ENCODE peak calls at places on chromosomes 3 and 15, in four cellular contexts. One of them, this sample, is unnamed. For H3K4me1, the result is how much of the 10 kb centered on the place peaks cover.

GRCh38 chr3:123412811-123413588 is 35.9 kb downstream of the ADCY5 start:
- DNase-seq in right atrium auricular region: no peak
- DNase-seq in mesendoderm: no peak
- DNase-seq in uterus: peak
- DNase-seq in this sample: no peak

GRCh38 chr15:70158309-70158995 is 60.7 kb upstream of the TLE3 start:
- DNase-seq in right atrium auricular region: no peak
- DNase-seq in mesendoderm: no peak
- DNase-seq in uterus: no peak
- DNase-seq in this sample: no peak

GRCh38 chr3:160162440-160162839 is 62.8 kb upstream of the C3orf80 start:
- DNase-seq in right atrium auricular region: no peak
- DNase-seq in mesendoderm: peak
- DNase-seq in uterus: no peak
- DNase-seq in this sample: no peak

GRCh38 chr3:21487520-21487919 is 263.5 kb downstream of the ZNF385D start:
- DNase-seq in right atrium auricular region: no peak
- DNase-seq in mesendoderm: no peak
- DNase-seq in uterus: no peak
- DNase-seq in this sample: no peak

GRCh38 chr15:38535451-38536200 is 29.0 kb downstream of the RASGRP1 start:
- DNase-seq in right atrium auricular region: no peak
- DNase-seq in mesendoderm: no peak
- DNase-seq in uterus: peak
- DNase-seq in this sample: no peak

GRCh38 chr3:142586803-142587406 is 8.4 kb upstream of the ATR start:
- DNase-seq in right atrium auricular region: no peak
- DNase-seq in mesendoderm: peak
- DNase-seq in uterus: no peak
- DNase-seq in this sample: no peak

GRCh38 chr15:60477991-60478632 is 830 bp downstream of the ICE2 start:
- DNase-seq in right atrium auricular region: no peak
- DNase-seq in mesendoderm: peak
- DNase-seq in uterus: no peak
- DNase-seq in this sample: no peak

GRCh38 chr15:89776274-89777072 is at the start of gene MESP2:
- DNase-seq in right atrium auricular region: peak
- DNase-seq in mesendoderm: peak
- DNase-seq in uterus: peak
- DNase-seq in this sample: no peak

GRCh38 chr3:31968391-31968926 is 12.6 kb downstream of the OSBPL10 start:
- DNase-seq in right atrium auricular region: no peak
- DNase-seq in mesendoderm: no peak
- DNase-seq in uterus: no peak
- DNase-seq in this sample: no peak

GRCh38 chr15:90547545-90547944 is 17.8 kb downstream of the CRTC3 start:
- DNase-seq in right atrium auricular region: no peak
- DNase-seq in mesendoderm: no peak
- DNase-seq in uterus: no peak
- DNase-seq in this sample: no peak

GRCh38 chr15:69501456-69501855 is 48.8 kb downstream of the RPLP1 start:
- DNase-seq in right atrium auricular region: peak
- DNase-seq in mesendoderm: no peak
- DNase-seq in uterus: no peak
- DNase-seq in this sample: no peak

GRCh38 chr15:39083213-39083612 is 497.7 kb upstream of the THBS1 start:
- DNase-seq in right atrium auricular region: no peak
- DNase-seq in mesendoderm: no peak
- DNase-seq in uterus: no peak
- DNase-seq in this sample: no peak

GRCh38 chr15:45714501-45715488 is 80.0 kb downstream of the SQOR start:
- DNase-seq in right atrium auricular region: peak
- DNase-seq in mesendoderm: peak
- DNase-seq in uterus: peak
- DNase-seq in this sample: no peak

GRCh38 chr15:24878153-24878552 is 76.6 kb upstream of the SNRPN start:
- DNase-seq in right atrium auricular region: no peak
- DNase-seq in mesendoderm: no peak
- DNase-seq in uterus: no peak
- DNase-seq in this sample: no peak

GRCh38 chr15:94297543-94297942 is 66.2 kb downstream of the MCTP2 start:
- DNase-seq in right atrium auricular region: no peak
- DNase-seq in mesendoderm: no peak
- DNase-seq in uterus: no peak
- DNase-seq in this sample: no peak

GRCh38 chr15:98504998-98505397 is 143.3 kb upstream of the IGF1R start:
- DNase-seq in right atrium auricular region: no peak
- DNase-seq in mesendoderm: no peak
- DNase-seq in uterus: no peak
- DNase-seq in this sample: no peak

GRCh38 chr3:115790759-115791158 is 167.4 kb downstream of the GAP43 start:
- DNase-seq in right atrium auricular region: no peak
- DNase-seq in mesendoderm: peak
- DNase-seq in uterus: no peak
- DNase-seq in this sample: peak

GRCh38 chr3:112446343-112446742 is 52.9 kb downstream of the BTLA start:
- DNase-seq in right atrium auricular region: no peak
- DNase-seq in mesendoderm: peak
- DNase-seq in uterus: no peak
- DNase-seq in this sample: no peak

GRCh38 chr3:128815318-128816064 is 63.9 kb upstream of the ACAD9 start:
- DNase-seq in right atrium auricular region: no peak
- DNase-seq in mesendoderm: no peak
- DNase-seq in uterus: no peak
- DNase-seq in this sample: no peak

GRCh38 chr15:37789881-37790280 is 144.6 kb upstream of the TMCO5A start:
- DNase-seq in right atrium auricular region: no peak
- DNase-seq in mesendoderm: no peak
- DNase-seq in uterus: no peak
- DNase-seq in this sample: no peak

GRCh38 chr15:88625943-88626741 is 5.0 kb downstream of the AEN start:
- DNase-seq in right atrium auricular region: no peak
- DNase-seq in mesendoderm: no peak
- DNase-seq in uterus: no peak
- DNase-seq in this sample: no peak

GRCh38 chr15:88630141-88630721 is 8.6 kb upstream of the ISG20 start:
- DNase-seq in right atrium auricular region: no peak
- DNase-seq in mesendoderm: peak
- DNase-seq in uterus: no peak
- DNase-seq in this sample: no peak

GRCh38 chr15:88627463-88627862 is 6.3 kb downstream of the AEN start:
- DNase-seq in right atrium auricular region: no peak
- DNase-seq in mesendoderm: no peak
- DNase-seq in uterus: no peak
- DNase-seq in this sample: peak

GRCh38 chr15:88629071-88629470 is 7.9 kb downstream of the AEN start:
- DNase-seq in right atrium auricular region: no peak
- DNase-seq in mesendoderm: no peak
- DNase-seq in uterus: no peak
- DNase-seq in this sample: no peak

GRCh38 chr15:88628018-88628673 is 7.0 kb downstream of the AEN start:
- DNase-seq in right atrium auricular region: no peak
- DNase-seq in mesendoderm: no peak
- DNase-seq in uterus: no peak
- DNase-seq in this sample: no peak
- H3K4me1 ChIP-seq in right atrium auricular region: under half
- H3K4me1 ChIP-seq in mesendoderm: under half
- H3K4me1 ChIP-seq in uterus: under half
- H3K4me1 ChIP-seq in this sample: half or more

GRCh38 chr15:52233405-52233804 is 42.2 kb upstream of the GNB5 start:
- DNase-seq in right atrium auricular region: no peak
- DNase-seq in mesendoderm: no peak
- DNase-seq in uterus: no peak
- DNase-seq in this sample: no peak
- H3K4me1 ChIP-seq in right atrium auricular region: under half
- H3K4me1 ChIP-seq in mesendoderm: under half
- H3K4me1 ChIP-seq in uterus: under half
- H3K4me1 ChIP-seq in this sample: under half

GRCh38 chr3:25836579-25836978 is 46.7 kb downstream of the OXSM start:
- DNase-seq in right atrium auricular region: no peak
- DNase-seq in mesendoderm: no peak
- DNase-seq in uterus: no peak
- DNase-seq in this sample: no peak

GRCh38 chr3:25834346-25834745 is 44.5 kb downstream of the OXSM start:
- DNase-seq in right atrium auricular region: no peak
- DNase-seq in mesendoderm: no peak
- DNase-seq in uterus: no peak
- DNase-seq in this sample: no peak

GRCh38 chr3:25831578-25831977 is 41.7 kb downstream of the OXSM start:
- DNase-seq in right atrium auricular region: no peak
- DNase-seq in mesendoderm: peak
- DNase-seq in uterus: no peak
- DNase-seq in this sample: no peak

GRCh38 chr3:25826510-25826909 is 36.6 kb downstream of the OXSM start:
- DNase-seq in right atrium auricular region: no peak
- DNase-seq in mesendoderm: no peak
- DNase-seq in uterus: no peak
- DNase-seq in this sample: no peak

DNA sequence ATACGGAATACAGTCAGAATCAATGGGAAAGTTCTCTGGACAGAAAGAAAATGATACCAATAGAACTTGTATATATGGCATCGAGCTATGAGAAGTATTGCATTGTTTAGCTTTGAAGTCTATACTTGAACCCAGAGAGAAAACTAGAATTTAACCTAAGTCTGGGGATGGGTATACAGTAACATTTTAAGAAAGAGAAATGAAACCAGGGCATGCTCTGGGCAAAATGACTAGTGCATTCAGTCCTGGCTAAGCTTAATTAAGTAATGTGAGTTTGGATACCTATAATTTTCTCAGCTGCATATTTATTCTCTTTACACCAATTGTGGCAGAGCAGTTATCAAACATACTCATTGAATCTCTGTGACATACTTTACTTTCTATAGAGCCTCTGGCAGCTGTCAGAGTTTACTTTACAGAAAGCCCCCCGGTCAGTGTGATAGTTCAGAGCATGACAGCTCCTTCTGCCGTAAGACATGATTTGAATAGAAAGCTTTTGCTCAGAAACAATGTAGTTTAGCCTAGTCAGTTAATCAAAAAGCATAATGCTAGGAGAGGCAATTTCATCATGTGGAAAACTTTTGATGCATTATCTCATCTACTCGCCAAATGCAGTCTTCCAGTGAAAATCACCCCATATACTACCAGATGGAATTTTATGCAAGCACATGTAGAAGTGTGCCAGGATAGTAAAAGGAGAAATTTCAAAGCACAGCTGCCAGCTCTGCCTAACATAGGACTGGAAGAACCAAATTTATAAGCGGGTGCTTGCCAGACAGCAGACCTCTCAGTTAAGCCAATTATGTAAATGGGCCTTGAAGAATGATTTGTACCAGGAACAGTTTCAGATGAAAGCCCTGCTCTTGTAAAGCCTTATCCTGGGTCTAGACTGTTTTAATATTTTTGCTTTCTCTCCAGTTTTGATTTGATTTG is 40.7 kb downstream of the OXSM start:
- DNase-seq in right atrium auricular region: no peak
- DNase-seq in mesendoderm: peak
- DNase-seq in uterus: no peak
- DNase-seq in this sample: no peak
- H3K4me1 ChIP-seq in right atrium auricular region: under half
- H3K4me1 ChIP-seq in mesendoderm: under half
- H3K4me1 ChIP-seq in uterus: under half
- H3K4me1 ChIP-seq in this sample: under half

DNA sequence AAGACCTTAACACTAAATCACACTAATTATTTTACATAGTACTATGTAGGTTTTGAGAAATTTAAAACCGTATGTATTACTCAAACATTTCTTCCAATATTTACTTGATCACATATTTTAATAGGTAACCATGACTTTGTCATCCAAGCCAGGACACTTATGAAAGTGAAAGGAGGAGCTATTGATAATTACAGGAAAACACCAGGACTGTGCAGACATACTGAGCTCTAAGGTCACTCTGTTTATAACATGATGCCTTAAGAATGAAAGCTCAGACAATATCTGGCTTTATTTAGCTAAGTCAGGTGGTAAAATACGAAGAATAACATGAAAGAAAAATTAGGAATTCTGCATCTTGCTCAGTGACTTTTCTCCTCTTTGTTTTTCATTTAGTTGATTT is 216.0 kb upstream of the NANOGP8 start:
- DNase-seq in right atrium auricular region: no peak
- DNase-seq in mesendoderm: no peak
- DNase-seq in uterus: no peak
- DNase-seq in this sample: no peak
- H3K4me1 ChIP-seq in right atrium auricular region: under half
- H3K4me1 ChIP-seq in mesendoderm: under half
- H3K4me1 ChIP-seq in uterus: under half
- H3K4me1 ChIP-seq in this sample: under half

GRCh38 chr3:46988616-46989015 is 9.2 kb downstream of the NBEAL2 start:
- DNase-seq in right atrium auricular region: no peak
- DNase-seq in mesendoderm: no peak
- DNase-seq in uterus: no peak
- DNase-seq in this sample: no peak
- H3K4me1 ChIP-seq in right atrium auricular region: under half
- H3K4me1 ChIP-seq in mesendoderm: under half
- H3K4me1 ChIP-seq in uterus: under half
- H3K4me1 ChIP-seq in this sample: half or more